ENCODE peak calls at places on chromosomes 2 and 18, in five cellular contexts. Q, I, J, U and C are unnamed samples.
A peak's percentile ranks its signal among the peaks of the same experiment; 100 is the strongest.

GRCh38 chr2:48569433-48569832 is 39.5 kb downstream of the STON1 start:
- DNase-seq in Q (no peak), I (no peak), J (no peak), U (no peak), C (no peak)

GRCh38 chr2:144015655-144016245 is 504.2 kb downstream of the ZEB2 start:
- DNase-seq in Q (no peak), I (no peak), J (no peak), U (no peak), C (no peak)

GRCh38 chr2:234422242-234422641 is 74.6 kb downstream of the ARL4C start:
- DNase-seq in Q (no peak), I (no peak), J (no peak), U (no peak), C (no peak)

GRCh38 chr2:211141646-211142045 is 585.2 kb downstream of the CPS1 start:
- DNase-seq in Q (no peak), I (no peak), J (no peak), U (no peak), C (no peak)

GRCh38 chr18:75297731-75298130 is 87.1 kb downstream of the TSHZ1 start:
- DNase-seq in Q (no peak), I (no peak), J (no peak), U (no peak), C (no peak)

GRCh38 chr2:10413488-10413887 is 34.6 kb downstream of the ODC1 start:
- DNase-seq in Q (no peak), I (no peak), J (no peak), U (no peak), C (no peak)

GRCh38 chr2:151287513-151288250 is 1.8 kb downstream of the NMI start:
- DNase-seq in Q (no peak), I (no peak), J (no peak), U (no peak), C (no peak)

GRCh38 chr18:55265916-55266488 is 306.7 kb upstream of the CCDC68 start:
- DNase-seq in Q (no peak), I (no peak), J (no peak), U (no peak), C (no peak)

GRCh38 chr2:171447675-171448074 is 13.6 kb downstream of the DCAF17 start:
- DNase-seq in Q (no peak), I (no peak), J (no peak), U (no peak), C (no peak)

GRCh38 chr18:48781041-48781989 is 169.4 kb downstream of the SMAD7 start:
- DNase-seq in Q (peak; percentile 87), I (no peak), J (peak; percentile 94), U (no peak), C (no peak)

GRCh38 chr18:23487738-23488625 is 15.3 kb upstream of the RMC1 start:
- DNase-seq in Q (no peak), I (peak; percentile 17), J (peak; percentile 70), U (peak; percentile 33), C (peak; percentile 34)

GRCh38 chr2:24231461-24231881 is 56.6 kb downstream of the FAM228A start:
- DNase-seq in Q (no peak), I (no peak), J (no peak), U (no peak), C (no peak)

GRCh38 chr2:127045792-127046501 is 61.0 kb downstream of the BIN1 start:
- DNase-seq in Q (peak; percentile 78), I (no peak), J (peak; percentile 42), U (no peak), C (peak; percentile 17)

GRCh38 chr18:48402953-48403352 is 6.2 kb downstream of the ZBTB7C start:
- DNase-seq in Q (no peak), I (no peak), J (no peak), U (no peak), C (no peak)

GRCh38 chr18:60563082-60563481 is 190.5 kb upstream of the MC4R start:
- DNase-seq in Q (no peak), I (no peak), J (no peak), U (no peak), C (peak; percentile 6)

GRCh38 chr2:20429528-20429927 is 17.3 kb upstream of the RHOB start:
- DNase-seq in Q (no peak), I (no peak), J (peak; percentile 56), U (peak; percentile 32), C (peak; percentile 48)

GRCh38 chr2:141728142-141728541 is 402.7 kb downstream of the LRP1B start:
- DNase-seq in Q (no peak), I (no peak), J (no peak), U (no peak), C (no peak)

GRCh38 chr2:219533930-219534661 is 9.5 kb downstream of the CHPF start:
- DNase-seq in Q (no peak), I (no peak), J (no peak), U (no peak), C (no peak)

DNA sequence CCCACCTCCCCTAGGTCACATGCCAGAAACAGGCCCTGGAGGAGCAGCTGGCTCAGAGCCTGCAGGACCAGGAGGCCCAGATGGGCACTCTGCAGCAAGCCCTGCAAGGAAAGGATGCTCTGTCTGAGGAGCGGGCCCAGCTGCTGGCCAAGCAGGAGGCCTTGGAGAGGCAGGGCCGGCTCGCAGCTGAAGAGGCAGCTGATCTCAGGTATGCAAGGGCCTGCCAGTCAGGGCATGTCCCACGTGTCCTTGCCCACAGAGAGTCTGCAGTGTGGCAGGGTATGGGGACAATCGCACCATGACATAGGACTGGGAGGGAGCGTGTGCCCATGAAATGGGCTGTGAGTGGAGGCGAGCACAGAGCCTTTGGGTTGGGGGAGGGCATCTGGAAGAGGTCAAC is 39.9 kb downstream of the CROCC2 start:
- DNase-seq in Q (no peak), I (no peak), J (no peak), U (no peak), C (no peak)
- TF ChIP-seq CTCF in Q (no peak), I (no peak), J (no peak), U (no peak), C (no peak)

GRCh38 chr2:111113838-111114237 is 6.9 kb upstream of the BCL2L11 start:
- DNase-seq in Q (no peak), I (no peak), J (no peak), U (no peak), C (no peak)
- TF ChIP-seq CTCF in Q (no peak), I (no peak), J (no peak), U (no peak), C (no peak)

DNA sequence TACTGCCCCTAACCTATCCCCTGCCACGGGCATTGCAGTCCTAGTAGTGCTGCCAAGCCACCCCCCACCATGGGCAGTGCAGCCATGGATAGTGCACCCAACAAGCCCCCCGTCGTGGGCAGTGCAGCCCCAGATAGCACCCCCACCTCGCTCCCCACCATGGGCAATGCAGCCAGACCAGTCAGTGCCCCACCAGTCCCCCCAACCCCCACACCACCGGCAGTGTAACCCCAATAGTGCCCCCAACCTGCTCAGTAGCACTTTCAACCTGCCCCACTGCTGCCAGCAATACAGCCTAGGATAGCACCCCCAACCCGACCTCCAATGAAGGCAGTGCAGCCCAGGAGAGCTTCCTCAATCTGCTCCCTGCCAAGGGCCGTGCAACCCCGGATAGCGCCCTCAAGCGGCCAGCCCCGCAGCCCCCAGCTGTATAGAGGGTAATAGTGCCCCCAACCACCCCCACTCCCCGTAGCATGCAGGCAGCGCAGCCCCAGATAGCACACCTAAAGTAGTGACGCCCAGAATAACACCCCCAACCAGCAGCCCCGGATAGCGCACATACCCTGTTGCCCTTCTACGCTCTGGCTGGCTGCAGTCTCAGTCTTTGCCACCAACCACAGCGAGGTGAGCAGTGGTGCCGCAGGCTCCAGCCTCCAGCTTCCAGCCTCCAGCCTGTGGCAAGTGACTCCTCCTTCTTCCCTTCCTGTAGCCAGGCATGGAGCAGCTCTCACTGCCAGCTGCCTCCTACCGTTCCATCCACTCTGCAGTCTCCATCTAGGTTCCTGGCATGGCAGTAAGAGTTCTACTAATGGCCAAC is 45.4 kb upstream of the ANKRD62 start:
- DNase-seq in Q (no peak), I (no peak), J (no peak), U (no peak), C (no peak)
- TF ChIP-seq CTCF in Q (no peak), I (no peak), J (no peak), U (no peak), C (no peak)

DNA sequence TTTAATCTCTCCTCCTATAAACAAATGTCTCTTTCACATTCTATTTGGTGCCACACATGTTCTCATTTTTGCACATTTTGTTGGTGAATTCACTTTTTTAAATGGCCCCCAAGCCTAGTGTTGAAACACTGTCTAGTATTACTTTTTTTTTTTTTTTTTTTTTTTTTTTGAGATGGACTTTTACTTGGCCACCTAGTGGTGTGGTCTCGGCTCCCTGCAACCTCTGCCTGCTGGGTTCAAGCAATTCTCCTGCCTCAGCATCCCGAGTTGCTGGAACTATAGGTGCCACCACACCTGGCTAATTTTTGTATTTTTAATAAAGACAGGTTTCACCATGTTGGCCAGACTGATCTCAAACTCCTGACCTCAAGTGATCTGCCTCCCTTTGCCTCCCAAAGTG is 273.8 kb upstream of the SLC14A2 start:
- DNase-seq in Q (no peak), I (no peak), J (no peak), U (no peak), C (no peak)
- TF ChIP-seq CTCF in Q (no peak), I (no peak), J (no peak), U (no peak), C (no peak)

GRCh38 chr2:65802298-65802942 is 370.0 kb upstream of the SPRED2 start:
- DNase-seq in Q (no peak), I (no peak), J (no peak), U (no peak), C (no peak)

GRCh38 chr2:65804777-65805176 is 372.4 kb upstream of the SPRED2 start:
- DNase-seq in Q (no peak), I (no peak), J (no peak), U (no peak), C (no peak)

GRCh38 chr2:65799455-65799854 is 367.1 kb upstream of the SPRED2 start:
- DNase-seq in Q (no peak), I (no peak), J (no peak), U (no peak), C (no peak)

GRCh38 chr2:65796259-65796658 is 363.9 kb upstream of the SPRED2 start:
- DNase-seq in Q (no peak), I (no peak), J (no peak), U (no peak), C (no peak)

GRCh38 chr2:65800998-65801397 is 368.6 kb upstream of the SPRED2 start:
- DNase-seq in Q (no peak), I (no peak), J (no peak), U (no peak), C (no peak)
- TF ChIP-seq CTCF in Q (peak; percentile 31), I (no peak), J (peak; percentile 17), U (peak; percentile 60), C (no peak)

GRCh38 chr18:77062518-77063003 is 70.0 kb downstream of the MBP start:
- DNase-seq in Q (no peak), I (peak; percentile 59), J (no peak), U (peak; percentile 77), C (peak; percentile 56)

GRCh38 chr18:77061291-77061945 is 71.2 kb downstream of the MBP start:
- DNase-seq in Q (no peak), I (no peak), J (no peak), U (no peak), C (no peak)

GRCh38 chr18:77063256-77063655 is 69.3 kb downstream of the MBP start:
- DNase-seq in Q (no peak), I (peak; percentile 68), J (peak; percentile 70), U (peak; percentile 67), C (peak; percentile 78)

GRCh38 chr18:77059294-77059916 is 73.2 kb downstream of the MBP start:
- DNase-seq in Q (no peak), I (no peak), J (no peak), U (peak; percentile 55), C (peak; percentile 46)

GRCh38 chr18:77061946-77062517 is 70.6 kb downstream of the MBP start:
- DNase-seq in Q (no peak), I (peak; percentile 37), J (peak; percentile 67), U (peak; percentile 54), C (peak; percentile 61)
- TF ChIP-seq CTCF in Q (no peak), I (no peak), J (peak; percentile 4), U (peak; percentile 60), C (peak; percentile 18)